ENCODE peak calls at places on chromosome 18, in five cellular contexts. A, H, F, G and D are unnamed samples.

GRCh38 chr18:21550510-21550970 is 50.0 kb downstream of the ESCO1 start:
- DNase-seq in A (no peak), H (no peak), F (no peak), G (no peak), D (no peak)

GRCh38 chr18:68916734-68917133 is 118.9 kb downstream of the CCDC102B start:
- DNase-seq in A (no peak), H (no peak), F (no peak), G (no peak), D (no peak)

GRCh38 chr18:69787825-69788547 is 159.7 kb downstream of the CD226 start:
- DNase-seq in A (no peak), H (peak), F (no peak), G (no peak), D (peak)

GRCh38 chr18:78069784-78070664 is 820.4 kb downstream of the GALR1 start:
- DNase-seq in A (no peak), H (no peak), F (no peak), G (no peak), D (no peak)

GRCh38 chr18:13539050-13539449 is 187.3 kb downstream of the FAM210A start:
- DNase-seq in A (no peak), H (no peak), F (no peak), G (no peak), D (no peak)

GRCh38 chr18:52219102-52219501 is 120.9 kb upstream of the DCC start:
- DNase-seq in A (no peak), H (no peak), F (no peak), G (no peak), D (no peak)

GRCh38 chr18:21255211-21255610 is 13.2 kb downstream of the GREB1L start:
- DNase-seq in A (no peak), H (no peak), F (no peak), G (no peak), D (no peak)

GRCh38 chr18:70490008-70490933 is 201.4 kb downstream of the SOCS6 start:
- DNase-seq in A (no peak), H (no peak), F (no peak), G (peak), D (peak)

GRCh38 chr18:47755102-47755456 is 175.4 kb downstream of the SMAD2 start:
- DNase-seq in A (no peak), H (no peak), F (no peak), G (no peak), D (no peak)

GRCh38 chr18:57789105-57789504 is 14.0 kb downstream of the ATP8B1 start:
- DNase-seq in A (no peak), H (no peak), F (no peak), G (no peak), D (no peak)

GRCh38 chr18:25621682-25622081 is 269.7 kb upstream of the ZNF521 start:
- DNase-seq in A (no peak), H (no peak), F (no peak), G (no peak), D (no peak)

GRCh38 chr18:31102941-31103340 is 720 bp upstream of the DSC2 start:
- DNase-seq in A (no peak), H (no peak), F (no peak), G (no peak), D (no peak)

GRCh38 chr18:31566576-31567306 is 24.9 kb upstream of the TTR start:
- DNase-seq in A (no peak), H (no peak), F (no peak), G (no peak), D (no peak)

GRCh38 chr18:35507623-35508022 is 9.9 kb upstream of the INO80C start:
- DNase-seq in A (no peak), H (no peak), F (no peak), G (no peak), D (no peak)

GRCh38 chr18:50970006-50970405 is 2.2 kb downstream of the ELAC1 start:
- DNase-seq in A (no peak), H (no peak), F (no peak), G (no peak), D (no peak)

GRCh38 chr18:48909721-48910120 is 41.0 kb downstream of the SMAD7 start:
- DNase-seq in A (no peak), H (no peak), F (no peak), G (no peak), D (no peak)

GRCh38 chr18:54776282-54776977 is 51.8 kb upstream of the RAB27B start:
- DNase-seq in A (no peak), H (peak), F (peak), G (no peak), D (peak)

GRCh38 chr18:37778417-37779165 is 213.0 kb upstream of the CELF4 start:
- DNase-seq in A (no peak), H (no peak), F (no peak), G (no peak), D (no peak)

GRCh38 chr18:54228364-54228763 is 3.9 kb upstream of the MBD2 start:
- DNase-seq in A (no peak), H (no peak), F (no peak), G (no peak), D (no peak)

GRCh38 chr18:3524706-3525105 is 74.7 kb downstream of the TGIF1 start:
- DNase-seq in A (no peak), H (no peak), F (no peak), G (no peak), D (peak)

GRCh38 chr18:44325903-44326650 is 354.6 kb upstream of the SETBP1 start:
- DNase-seq in A (no peak), H (peak), F (no peak), G (no peak), D (peak)

GRCh38 chr18:56381151-56381550 is 257.2 kb downstream of the TXNL1 start:
- DNase-seq in A (no peak), H (no peak), F (no peak), G (no peak), D (no peak)

GRCh38 chr18:67265464-67266245 is 250.9 kb downstream of the DSEL start:
- DNase-seq in A (no peak), H (no peak), F (no peak), G (no peak), D (peak)

GRCh38 chr18:24118750-24119577 is 19.9 kb upstream of the CABYR start:
- DNase-seq in A (peak), H (peak), F (peak), G (peak), D (peak)

GRCh38 chr18:77053616-77054287 is 78.8 kb downstream of the MBP start:
- DNase-seq in A (no peak), H (no peak), F (no peak), G (no peak), D (no peak)
- H3K4me3 ChIP-seq in A (peak), H (no peak), F (no peak), G (peak), D (no peak)

GRCh38 chr18:74196220-74197119 is 48.1 kb downstream of the TIMM21 start:
- DNase-seq in A (peak), H (peak), F (peak), G (peak), D (peak)
- H3K4me3 ChIP-seq in A (peak), H (peak), F (no peak), G (peak), D (peak)

GRCh38 chr18:39799010-39799409 is 2156.0 kb upstream of the PIK3C3 start:
- DNase-seq in A (no peak), H (no peak), F (no peak), G (no peak), D (no peak)
- H3K4me3 ChIP-seq in A (no peak), H (peak), F (no peak), G (no peak), D (no peak)

GRCh38 chr18:74172697-74173433 is 24.5 kb downstream of the TIMM21 start:
- DNase-seq in A (no peak), H (no peak), F (no peak), G (no peak), D (no peak)
- H3K4me3 ChIP-seq in A (no peak), H (no peak), F (no peak), G (no peak), D (no peak)

DNA sequence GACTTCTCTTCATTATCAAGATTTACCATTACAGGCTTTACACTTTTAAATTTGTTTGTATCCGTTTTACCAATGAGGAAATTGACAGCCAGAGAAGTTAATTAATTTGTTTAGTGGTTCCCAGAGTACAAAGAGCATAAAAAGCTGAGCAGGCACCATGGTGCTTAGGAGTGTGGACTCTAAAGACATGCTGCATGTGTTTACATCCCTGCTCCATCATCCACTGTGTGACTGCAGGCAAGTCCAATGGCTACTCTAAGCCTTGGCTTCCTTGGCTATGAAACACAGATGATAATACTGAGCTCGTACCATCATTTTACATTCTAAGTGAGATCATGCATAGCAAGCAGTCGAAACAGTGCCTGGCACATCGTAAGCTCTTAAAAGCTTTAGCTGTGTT is 108.0 kb upstream of the SLC35G4 start:
- DNase-seq in A (no peak), H (no peak), F (no peak), G (no peak), D (no peak)
- H3K4me3 ChIP-seq in A (no peak), H (no peak), F (no peak), G (no peak), D (no peak)